ENCODE peak calls at places on chromosomes 11 and 22, in seven cellular contexts. Z, G, I, A, U, C and K are unnamed samples.

GRCh38 chr22:37751449-37752188 is 54.8 kb downstream of the TRIOBP start:
- DNase-seq in G (no peak), I (no peak), Z (no peak), A (no peak), U (no peak), C (no peak), K (no peak)

GRCh38 chr11:80297808-80298460 is 857.1 kb upstream of the TENM4 start:
- DNase-seq in G (no peak), I (no peak), A (no peak), U (no peak), Z (no peak), C (no peak), K (no peak)

GRCh38 chr11:134615041-134615615 is 203.1 kb upstream of the B3GAT1 start:
- DNase-seq in C (no peak), G (no peak), I (no peak), Z (no peak), A (no peak), U (no peak), K (no peak)

GRCh38 chr11:63802637-63803414 is 10.4 kb upstream of the SPINDOC start:
- DNase-seq in A (peak), U (no peak), I (peak), G (peak), Z (peak), C (no peak), K (no peak)

GRCh38 chr11:104946907-104947306 is 21.5 kb downstream of the CASP4 start:
- DNase-seq in C (no peak), A (peak), U (peak), Z (no peak), I (no peak), G (peak), K (no peak)

GRCh38 chr11:44139565-44140313 is 44.3 kb downstream of the EXT2 start:
- DNase-seq in Z (no peak), G (no peak), A (no peak), U (no peak), C (no peak), I (no peak), K (no peak)

GRCh38 chr22:24894220-24894975 is 52.1 kb downstream of the LHFPL7 start:
- DNase-seq in G (peak), I (no peak), Z (peak), U (peak), A (peak), C (peak), K (peak)

GRCh38 chr11:75068993-75069392 is 27.7 kb downstream of the OR2AT4 start:
- DNase-seq in Z (no peak), A (no peak), U (no peak), C (no peak), G (no peak), I (no peak), K (no peak)

GRCh38 chr11:78350646-78351165 is 66.9 kb downstream of the GAB2 start:
- DNase-seq in U (no peak), Z (no peak), C (no peak), A (no peak), I (no peak), G (no peak), K (no peak)

GRCh38 chr11:134644489-134645456 is 232.7 kb upstream of the B3GAT1 start:
- DNase-seq in A (no peak), U (no peak), Z (peak), C (no peak), I (peak), G (no peak), K (no peak)

GRCh38 chr11:107562647-107563208 is 2.8 kb downstream of the ALKBH8 start:
- DNase-seq in U (no peak), A (peak), C (no peak), I (no peak), Z (no peak), G (peak), K (no peak)

GRCh38 chr11:74072286-74072685 is 63.4 kb upstream of the UCP3 start:
- DNase-seq in I (no peak), A (no peak), C (no peak), G (no peak), U (no peak), Z (no peak), K (no peak)

GRCh38 chr11:71436861-71437260 is 11.3 kb downstream of the DHCR7 start:
- DNase-seq in G (no peak), Z (no peak), I (no peak), U (no peak), C (no peak), A (no peak), K (no peak)

GRCh38 chr11:27385245-27385644 is 22.2 kb upstream of the CCDC34 start:
- DNase-seq in C (no peak), Z (no peak), I (no peak), A (no peak), U (no peak), G (no peak), K (no peak)

GRCh38 chr11:118212131-118212725 is 12.6 kb downstream of the JAML start:
- DNase-seq in U (peak), A (no peak), Z (no peak), C (peak), G (no peak), I (no peak), K (no peak)
- TF ChIP-seq CTCF in U (no peak), A (no peak), Z (no peak), C (no peak), G (no peak), I (no peak), K (no peak)

DNA sequence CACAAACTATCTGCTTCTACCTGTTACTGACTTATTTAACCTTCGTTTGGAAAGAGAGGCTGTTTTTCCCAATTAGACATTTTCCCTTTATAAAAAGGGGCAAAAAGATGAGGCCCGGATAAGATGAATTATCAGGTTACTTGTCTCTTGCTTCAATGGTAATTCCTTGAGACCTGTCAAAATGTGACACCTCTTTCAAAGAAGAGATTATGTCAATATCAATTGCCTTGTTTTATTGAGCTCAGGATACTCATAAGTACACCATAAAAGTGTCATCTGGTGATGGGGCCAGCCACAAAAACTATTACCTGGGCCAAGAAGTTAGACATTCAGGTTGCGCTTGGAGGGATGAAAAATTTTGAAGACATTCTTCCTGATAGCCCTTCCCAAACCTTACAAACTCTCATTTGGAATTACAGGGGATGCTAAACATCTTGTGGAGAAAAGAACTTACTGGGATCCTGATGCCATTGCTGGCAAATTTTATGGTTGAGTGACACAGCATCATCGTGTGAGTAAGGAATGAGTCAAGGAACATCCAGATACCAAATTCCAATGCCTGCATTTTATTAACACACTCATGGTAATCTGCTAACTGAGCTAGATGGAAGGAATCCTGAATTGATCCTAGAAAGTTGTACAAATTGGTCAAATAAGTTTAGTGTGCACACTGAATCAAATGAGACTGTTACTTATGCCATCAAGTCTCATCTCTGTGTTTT is 1071.2 kb downstream of the LRRC4C start:
- DNase-seq in Z (no peak), I (no peak), G (no peak), C (no peak), A (no peak), U (no peak), K (no peak)
- H3K27ac ChIP-seq in Z (no peak), I (no peak), G (no peak), C (no peak), A (no peak), U (peak), K (no peak)

GRCh38 chr11:94825111-94825880 is 57.1 kb downstream of the AMOTL1 start:
- DNase-seq in C (no peak), Z (no peak), I (no peak), U (no peak), A (no peak), G (no peak), K (no peak)
- TF ChIP-seq CTCF in C (no peak), Z (no peak), I (no peak), U (no peak), A (no peak), G (no peak), K (no peak)

GRCh38 chr11:113549611-113550061 is 74.4 kb upstream of the DRD2 start:
- DNase-seq in Z (no peak), U (no peak), C (no peak), G (no peak), I (no peak), A (no peak), K (no peak)

GRCh38 chr11:113549061-113549460 is 73.9 kb upstream of the DRD2 start:
- DNase-seq in I (no peak), C (no peak), Z (no peak), A (no peak), U (no peak), G (no peak), K (no peak)

GRCh38 chr11:113551645-113552044 is 76.4 kb upstream of the DRD2 start:
- DNase-seq in G (no peak), C (no peak), U (no peak), I (no peak), A (no peak), Z (no peak), K (no peak)

GRCh38 chr11:113552271-113552670 is 77.1 kb upstream of the DRD2 start:
- DNase-seq in Z (no peak), I (no peak), A (no peak), C (no peak), G (no peak), U (no peak), K (no peak)

DNA sequence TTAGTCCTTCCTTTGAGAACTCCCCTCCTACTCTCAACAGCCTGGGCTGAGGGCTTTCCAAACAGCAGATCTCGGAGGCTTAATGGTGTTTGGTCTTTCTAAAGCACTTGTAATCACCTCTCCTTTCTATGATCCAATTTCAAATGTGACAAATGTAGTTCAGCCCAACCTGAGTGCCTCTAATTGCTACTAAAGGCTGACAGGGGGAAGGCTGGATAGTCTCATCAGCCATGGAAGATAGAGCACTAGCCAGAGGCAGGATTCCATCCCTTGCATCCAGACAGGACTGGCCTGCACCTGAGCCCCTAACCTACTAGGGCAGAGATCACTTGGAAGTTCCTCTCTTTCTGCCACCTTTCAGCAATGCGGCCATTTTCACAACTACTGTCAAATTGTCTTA is 75.0 kb upstream of the DRD2 start:
- DNase-seq in A (no peak), Z (no peak), U (no peak), C (no peak), I (no peak), G (no peak), K (no peak)
- H3K27ac ChIP-seq in A (no peak), Z (no peak), U (no peak), C (no peak), I (no peak), G (no peak), K (no peak)

GRCh38 chr11:69917529-69917928 is 98.3 kb upstream of the FGF3 start:
- DNase-seq in I (no peak), G (no peak), Z (no peak), U (no peak), A (no peak), C (no peak), K (no peak)

GRCh38 chr11:69918938-69919650 is 99.9 kb upstream of the FGF3 start:
- DNase-seq in C (peak), I (peak), A (peak), G (peak), Z (peak), U (peak), K (peak)

GRCh38 chr11:69919659-69920499 is 100.7 kb upstream of the FGF3 start:
- DNase-seq in Z (peak), G (no peak), U (no peak), A (no peak), C (no peak), I (peak), K (no peak)

GRCh38 chr11:69916806-69917387 is 97.7 kb upstream of the FGF3 start:
- DNase-seq in G (no peak), U (no peak), A (no peak), I (no peak), Z (no peak), C (no peak), K (no peak)

DNA sequence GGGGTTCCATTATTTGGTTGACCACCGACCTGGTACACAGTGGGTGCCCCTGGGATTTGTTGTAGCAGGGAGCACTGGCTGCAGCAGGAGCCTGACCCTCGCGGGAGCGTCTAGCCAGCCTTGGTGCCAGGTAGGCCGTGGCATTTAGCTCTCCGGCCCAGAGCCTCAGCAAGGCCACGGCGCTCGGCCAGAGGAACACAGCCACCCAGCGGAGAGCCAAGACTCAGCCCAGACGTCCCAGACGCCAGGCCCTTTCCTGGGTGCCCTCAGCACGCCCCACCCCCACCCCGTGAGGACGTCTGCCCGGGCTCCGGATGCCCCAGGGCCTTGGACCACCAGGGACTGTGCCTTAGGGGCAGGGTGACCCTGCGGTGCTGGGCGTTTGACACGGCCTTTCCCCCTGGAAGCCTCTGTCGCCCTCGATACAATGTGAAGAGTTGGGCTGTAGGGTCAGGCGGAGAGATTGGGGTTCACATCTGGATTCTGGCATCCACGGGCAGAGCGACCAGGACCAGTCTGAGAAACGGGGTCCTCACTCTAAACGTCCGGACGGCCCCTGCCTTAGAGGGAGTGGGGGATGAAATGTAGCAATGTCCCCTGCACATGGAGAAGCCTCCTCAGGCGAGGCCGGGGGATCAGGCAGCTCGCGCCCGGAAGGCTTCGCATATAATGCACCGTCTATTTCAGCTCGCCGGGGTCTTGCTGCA is 99.2 kb upstream of the FGF3 start:
- DNase-seq in C (no peak), G (no peak), Z (peak), U (no peak), A (no peak), I (no peak), K (no peak)
- TF ChIP-seq CTCF in C (no peak), G (no peak), Z (no peak), U (no peak), A (no peak), I (no peak), K (no peak)

GRCh38 chr11:68067991-68068390 is 29.2 kb downstream of the TCIRG1 start:
- DNase-seq in I (no peak), A (no peak), Z (no peak), G (no peak), C (no peak), U (no peak), K (no peak)

GRCh38 chr11:68064876-68065275 is 26.1 kb downstream of the TCIRG1 start:
- DNase-seq in G (no peak), Z (no peak), U (no peak), I (no peak), A (no peak), C (no peak), K (no peak)

GRCh38 chr11:68071281-68072048 is 32.6 kb downstream of the TCIRG1 start:
- DNase-seq in I (peak), U (no peak), A (no peak), G (no peak), C (no peak), Z (no peak), K (no peak)

GRCh38 chr11:68066742-68067141 is 27.9 kb downstream of the TCIRG1 start:
- DNase-seq in A (no peak), I (no peak), U (no peak), C (no peak), G (no peak), Z (no peak), K (no peak)

GRCh38 chr11:68065841-68066240 is 27.0 kb downstream of the TCIRG1 start:
- DNase-seq in A (no peak), G (no peak), I (no peak), Z (no peak), U (no peak), C (no peak), K (no peak)
- H3K27ac ChIP-seq in A (no peak), G (no peak), I (no peak), Z (no peak), U (no peak), C (no peak), K (peak)

DNA sequence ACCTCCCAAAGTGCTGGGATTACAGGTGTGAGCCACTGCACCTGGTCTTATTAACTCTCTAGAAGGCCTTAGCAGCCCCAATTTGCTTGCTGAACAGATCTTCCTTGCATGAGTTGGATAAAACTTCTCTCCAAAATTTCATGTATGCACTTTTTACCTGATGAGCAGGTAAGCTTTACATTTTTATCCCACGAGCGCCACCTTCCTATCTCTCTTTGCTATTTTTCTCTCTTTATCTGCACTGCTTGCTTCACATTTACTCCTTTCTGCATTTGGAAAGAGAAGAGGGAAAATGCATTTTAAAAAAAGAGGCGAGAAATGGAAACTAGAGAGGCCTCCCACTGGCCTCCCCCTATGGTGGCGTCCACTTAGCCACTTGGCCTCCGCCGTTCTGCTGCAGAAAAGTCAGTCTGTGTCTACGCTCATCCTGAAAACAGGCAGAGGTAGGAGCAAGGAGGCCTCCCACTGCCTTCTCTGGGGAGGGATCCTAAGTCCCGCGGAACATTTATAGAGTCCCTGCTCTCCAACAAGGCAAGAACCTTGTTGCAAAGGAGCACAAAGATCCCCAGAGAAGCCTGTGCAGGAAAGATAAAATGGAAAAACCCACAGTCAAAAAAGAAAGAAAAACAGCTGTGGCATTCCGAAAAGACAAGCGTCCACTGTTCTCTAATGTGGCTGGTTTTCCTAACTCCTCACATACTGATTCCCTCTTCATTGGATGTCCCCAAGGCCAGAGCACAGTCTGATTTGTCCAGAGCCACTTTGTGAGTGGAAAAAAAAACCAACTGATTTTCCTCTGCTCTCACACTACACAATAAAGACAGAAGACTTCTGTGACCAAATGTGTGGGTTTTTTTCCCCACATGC is 62.2 kb upstream of the INCENP start:
- DNase-seq in C (no peak), Z (no peak), G (no peak), U (peak), A (no peak), I (peak), K (peak)
- TF ChIP-seq CTCF in C (no peak), Z (peak), G (no peak), U (peak), A (no peak), I (no peak), K (no peak)